ENCODE peak calls at places on chromosomes 6 and 20, in nine cellular contexts. F is OCI-LY7, O is keratinocyte, N is Peyer's patch, K is epithelial cell of esophagus, T is testis, J is fibroblast of lung, Q is AG04449, R is lower lobe of right lung. H is an unnamed sample.

GRCh38 chr6:13697857-13698256 is 13.8 kb downstream of the RANBP9 start:
- DNase-seq in F (no peak), O (no peak), N (no peak), K (no peak), T (no peak), J (no peak), Q (no peak), R (no peak), H (no peak)

GRCh38 chr20:38875170-38875993 is 50.8 kb upstream of the FAM83D start:
- DNase-seq in F (peak; percentile 97), O (no peak), N (no peak), K (no peak), T (no peak), J (no peak), Q (no peak), R (no peak), H (no peak)

GRCh38 chr6:73152998-73153757 is 72.1 kb downstream of the KHDC1L start:
- DNase-seq in F (no peak), O (no peak), N (no peak), K (peak; percentile 41), T (no peak), J (peak; percentile 49), Q (peak; percentile 45), R (no peak), H (peak; percentile 41)

GRCh38 chr20:6299451-6299850 is 176.6 kb upstream of the FERMT1 start:
- DNase-seq in F (no peak), O (no peak), N (no peak), K (peak; percentile 22), T (no peak), J (no peak), Q (no peak), R (peak; percentile 44), H (no peak)

GRCh38 chr6:148885154-148885870 is 138.5 kb downstream of the UST start:
- DNase-seq in F (no peak), O (no peak), N (no peak), K (peak; percentile 39), T (no peak), J (peak; percentile 92), Q (peak; percentile 17), R (no peak), H (peak; percentile 94)

GRCh38 chr6:41085182-41085581 is 12.4 kb downstream of the NFYA start:
- DNase-seq in F (no peak), O (no peak), N (no peak), K (no peak), T (no peak), J (no peak), Q (no peak), R (no peak), H (no peak)

GRCh38 chr6:111761783-111762312 is 111.4 kb downstream of the FYN start:
- DNase-seq in F (peak; percentile 86), O (no peak), N (no peak), K (no peak), T (no peak), J (no peak), Q (no peak), R (no peak), H (peak; percentile 56)

GRCh38 chr6:40719671-40720374 is 132.7 kb upstream of the LRFN2 start:
- DNase-seq in F (peak; percentile 65), O (no peak), N (no peak), K (no peak), T (no peak), J (peak; percentile 46), Q (peak; percentile 41), R (no peak), H (peak; percentile 40)

GRCh38 chr6:152454003-152454402 is 183.2 kb downstream of the SYNE1 start:
- DNase-seq in F (no peak), O (no peak), N (no peak), K (no peak), T (no peak), J (no peak), Q (no peak), R (no peak), H (no peak)

GRCh38 chr6:157330831-157331230 is 7.5 kb upstream of the TMEM242 start:
- DNase-seq in F (no peak), O (no peak), N (no peak), K (no peak), T (no peak), J (no peak), Q (no peak), R (no peak), H (no peak)

GRCh38 chr6:139887275-139887674 is 512.8 kb upstream of the CITED2 start:
- DNase-seq in F (no peak), O (no peak), N (no peak), K (no peak), T (no peak), J (no peak), Q (no peak), R (no peak), H (no peak)

GRCh38 chr20:32439132-32439829 is 81.2 kb downstream of the ASXL1 start:
- DNase-seq in F (no peak), O (no peak), N (no peak), K (no peak), T (peak; percentile 14), J (peak; percentile 29), Q (peak; percentile 69), R (no peak), H (peak; percentile 91)

GRCh38 chr6:71468841-71469750 is 180.5 kb downstream of the OGFRL1 start:
- DNase-seq in F (no peak), O (no peak), N (no peak), K (peak; percentile 77), T (peak; percentile 47), J (peak; percentile 86), Q (peak; percentile 85), R (no peak), H (peak; percentile 94)

GRCh38 chr20:35702824-35703695 is 3.9 kb downstream of the ROMO1 start:
- DNase-seq in F (no peak), O (no peak), N (no peak), K (no peak), T (no peak), J (no peak), Q (no peak), R (no peak), H (no peak)

GRCh38 chr6:148358196-148358785 is 15.7 kb downstream of the SASH1 start:
- DNase-seq in F (no peak), O (no peak), N (no peak), K (peak; percentile 31), T (peak; percentile 15), J (peak; percentile 82), Q (no peak), R (no peak), H (peak; percentile 90)

GRCh38 chr6:136723780-136724179 is 68.5 kb downstream of the MAP3K5 start:
- DNase-seq in F (peak; percentile 80), O (no peak), N (no peak), K (peak; percentile 18), T (no peak), J (no peak), Q (no peak), R (peak; percentile 51), H (no peak)

GRCh38 chr6:110341671-110342304 is 16.4 kb downstream of the METTL24 start:
- DNase-seq in F (peak; percentile 16), O (no peak), N (no peak), K (no peak), T (peak; percentile 43), J (peak; percentile 35), Q (no peak), R (no peak), H (peak; percentile 17)

GRCh38 chr6:109165392-109165964 is 70.2 kb downstream of the CEP57L1 start:
- DNase-seq in F (no peak), O (no peak), N (no peak), K (peak; percentile 60), T (no peak), J (peak; percentile 86), Q (peak; percentile 36), R (no peak), H (peak; percentile 78)

GRCh38 chr6:41622210-41622990 is 15.9 kb upstream of the MDFI start:
- DNase-seq in F (peak; percentile 14), O (no peak), N (no peak), K (peak; percentile 29), T (no peak), J (no peak), Q (no peak), R (no peak), H (no peak)

DNA sequence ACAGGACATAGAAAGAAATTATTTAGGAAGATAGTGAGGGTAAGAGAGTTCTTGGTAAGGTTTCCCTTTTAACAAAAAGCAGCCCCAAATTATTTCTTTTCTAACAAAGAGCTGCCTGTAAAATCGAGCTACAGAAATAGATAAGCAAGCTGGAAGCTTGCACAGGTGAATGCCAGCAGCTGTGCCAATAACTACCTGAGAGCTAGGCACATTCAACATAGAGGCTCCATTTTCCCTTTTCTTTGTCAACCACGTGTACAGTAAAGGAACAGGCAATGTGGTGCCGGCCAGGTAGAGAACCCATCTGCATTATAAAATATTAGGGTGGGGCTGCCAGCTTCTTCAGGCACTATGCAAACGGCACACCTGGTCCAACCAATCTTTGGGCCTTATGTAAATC is 341.6 kb upstream of the JAG1 start:
- DNase-seq in F (no peak), O (peak; percentile 13), N (no peak), K (no peak), T (no peak), J (no peak), Q (no peak), R (no peak), H (no peak)
- H3K4me3 ChIP-seq in F (no peak overlapping the region), O (peak overlapping the region; percentile 39), N (no peak overlapping the region), K (no peak overlapping the region), T (no peak overlapping the region), J (no peak overlapping the region), Q (no peak overlapping the region), R (no peak overlapping the region), H (no peak overlapping the region)

DNA sequence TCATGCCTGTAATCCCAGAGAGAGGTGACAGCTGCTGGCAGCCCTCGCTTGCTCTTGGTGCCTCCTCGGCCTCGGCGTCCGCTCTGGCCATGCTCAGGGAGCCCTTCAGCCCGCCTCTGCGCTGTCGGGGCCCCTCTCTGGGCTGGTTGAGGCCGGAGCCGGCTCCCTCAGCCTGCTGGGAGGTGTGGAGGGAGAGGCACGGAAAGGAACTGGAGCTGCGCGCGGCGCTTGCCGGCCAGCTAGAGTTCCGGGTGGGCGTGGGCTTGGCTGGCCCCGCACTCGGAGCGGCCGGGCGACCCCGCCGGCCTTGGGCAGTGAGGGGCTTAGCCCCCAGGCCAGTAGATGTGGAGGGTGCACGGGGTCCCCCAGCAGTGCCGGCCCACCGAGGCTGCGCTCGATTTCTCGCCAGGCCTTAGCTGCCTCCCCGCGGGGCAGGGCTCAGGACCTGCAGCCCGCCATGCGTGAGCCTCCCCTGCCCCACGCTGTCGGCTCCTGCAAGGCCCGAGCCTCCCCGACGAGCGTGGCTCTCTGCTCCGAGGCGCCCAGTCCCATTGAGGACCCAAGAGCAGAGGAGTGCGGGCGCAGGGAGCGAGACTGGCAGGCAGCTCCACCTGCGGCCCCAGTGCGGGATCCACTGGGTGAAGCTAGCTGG is 34.6 kb downstream of the C6orf52 start:
- DNase-seq in F (no peak), O (no peak), N (peak; percentile 37), K (no peak), T (no peak), J (no peak), Q (no peak), R (peak; percentile 45), H (no peak)
- H3K4me3 ChIP-seq in F (no peak overlapping the region), O (peak overlapping the region; percentile 46), N (peak overlapping the region; percentile 32), K (peak overlapping the region; percentile 23), T (peak overlapping the region; percentile 39), J (peak overlapping the region; percentile 48), Q (peak overlapping the region; percentile 47), R (peak overlapping the region; percentile 42), H (no peak overlapping the region)

GRCh38 chr6:169751242-169752073 is at the start of the genes DYNLT2 and ERMARD:
- DNase-seq in F (peak; percentile 95), O (peak; percentile 38), N (peak; percentile 97), K (peak; percentile 95), T (peak; percentile 95), J (peak; percentile 93), Q (peak; percentile 63), R (peak; percentile 96), H (peak; percentile 91)
- H3K4me3 ChIP-seq in F (peak within 1 kb of the TSS; percentile 81), O (peak within 1 kb of the TSS; percentile 53), N (peak within 1 kb of the TSS; percentile 85), K (peak within 1 kb of the TSS; percentile 96), T (peak within 1 kb of the TSS; percentile 94), J (peak within 1 kb of the TSS; percentile 74), Q (peak within 1 kb of the TSS; percentile 83), R (peak within 1 kb of the TSS; percentile 83), H (peak within 1 kb of the TSS; percentile 92)

GRCh38 chr6:26575494-26575939 is 21.2 kb upstream of the ABT1 start:
- DNase-seq in F (no peak), O (no peak), N (no peak), K (peak; percentile 65), T (no peak), J (no peak), Q (no peak), R (no peak), H (peak; percentile 66)
- H3K4me3 ChIP-seq in F (no peak overlapping the region), O (no peak overlapping the region), N (no peak overlapping the region), K (no peak overlapping the region), T (no peak overlapping the region), J (no peak overlapping the region), Q (no peak overlapping the region), R (no peak overlapping the region), H (no peak overlapping the region)

H was measured in fibroblast of mammary gland.